ENCODE peak calls at places on chromosomes 2 and 18, in six cellular contexts. One of them, this sample, is unnamed.

GRCh38 chr2:195613922-195614321 is 43.1 kb upstream of the SLC39A10 start:
- DNase-seq in cardiac fibroblast: peak
- DNase-seq in NCI-H526: no peak
- DNase-seq in GM13976: no peak
- DNase-seq in MV-4-11: no peak
- DNase-seq in foreskin fibroblast: peak
- DNase-seq in this sample: peak

GRCh38 chr18:24942144-24942543 is 409.8 kb downstream of the ZNF521 start:
- DNase-seq in GM13976: no peak
- DNase-seq in NCI-H526: no peak
- DNase-seq in MV-4-11: no peak
- DNase-seq in foreskin fibroblast: no peak
- DNase-seq in cardiac fibroblast: no peak
- DNase-seq in this sample: no peak

GRCh38 chr2:120820263-120820884 is 84.7 kb downstream of the GLI2 start:
- DNase-seq in cardiac fibroblast: peak
- DNase-seq in MV-4-11: no peak
- DNase-seq in GM13976: no peak
- DNase-seq in foreskin fibroblast: peak
- DNase-seq in NCI-H526: peak
- DNase-seq in this sample: peak

GRCh38 chr2:120798569-120799215 is 63.0 kb downstream of the GLI2 start:
- DNase-seq in MV-4-11: peak
- DNase-seq in GM13976: no peak
- DNase-seq in NCI-H526: no peak
- DNase-seq in cardiac fibroblast: no peak
- DNase-seq in foreskin fibroblast: no peak
- DNase-seq in this sample: no peak

GRCh38 chr2:119819846-119820245 is 60.1 kb downstream of the PTPN4 start:
- DNase-seq in foreskin fibroblast: no peak
- DNase-seq in MV-4-11: no peak
- DNase-seq in NCI-H526: no peak
- DNase-seq in cardiac fibroblast: no peak
- DNase-seq in GM13976: no peak
- DNase-seq in this sample: no peak

GRCh38 chr2:176147790-176148496 is 3.4 kb upstream of the HOXD4 start:
- DNase-seq in GM13976: no peak
- DNase-seq in NCI-H526: no peak
- DNase-seq in foreskin fibroblast: no peak
- DNase-seq in cardiac fibroblast: no peak
- DNase-seq in MV-4-11: no peak
- DNase-seq in this sample: no peak

GRCh38 chr2:233064526-233065199 is 4.5 kb downstream of the INPP5D start:
- DNase-seq in NCI-H526: no peak
- DNase-seq in foreskin fibroblast: no peak
- DNase-seq in MV-4-11: no peak
- DNase-seq in GM13976: no peak
- DNase-seq in cardiac fibroblast: no peak
- DNase-seq in this sample: no peak

GRCh38 chr2:11379558-11379957 is 35.1 kb upstream of the ROCK2 start:
- DNase-seq in foreskin fibroblast: peak
- DNase-seq in NCI-H526: no peak
- DNase-seq in MV-4-11: no peak
- DNase-seq in GM13976: no peak
- DNase-seq in cardiac fibroblast: peak
- DNase-seq in this sample: no peak

GRCh38 chr2:51710222-51710621 is 678.3 kb upstream of the NRXN1 start:
- DNase-seq in GM13976: peak
- DNase-seq in MV-4-11: peak
- DNase-seq in cardiac fibroblast: no peak
- DNase-seq in NCI-H526: peak
- DNase-seq in foreskin fibroblast: no peak
- DNase-seq in this sample: no peak

GRCh38 chr18:9048808-9049494 is 53.5 kb upstream of the NDUFV2 start:
- DNase-seq in cardiac fibroblast: peak
- DNase-seq in NCI-H526: no peak
- DNase-seq in MV-4-11: peak
- DNase-seq in foreskin fibroblast: peak
- DNase-seq in GM13976: no peak
- DNase-seq in this sample: peak

GRCh38 chr2:161068670-161069069 is 91.6 kb upstream of the TANK start:
- DNase-seq in GM13976: no peak
- DNase-seq in MV-4-11: no peak
- DNase-seq in foreskin fibroblast: peak
- DNase-seq in NCI-H526: no peak
- DNase-seq in cardiac fibroblast: peak
- DNase-seq in this sample: peak

GRCh38 chr2:26139269-26140183 is 33.4 kb upstream of the GAREM2 start:
- DNase-seq in MV-4-11: no peak
- DNase-seq in foreskin fibroblast: no peak
- DNase-seq in GM13976: no peak
- DNase-seq in cardiac fibroblast: peak
- DNase-seq in NCI-H526: no peak
- DNase-seq in this sample: no peak

GRCh38 chr2:121907905-121908304 is 152.5 kb downstream of the TSN start:
- DNase-seq in cardiac fibroblast: no peak
- DNase-seq in NCI-H526: no peak
- DNase-seq in GM13976: no peak
- DNase-seq in foreskin fibroblast: no peak
- DNase-seq in MV-4-11: no peak
- DNase-seq in this sample: no peak

GRCh38 chr2:241146286-241146685 is 3.0 kb downstream of the PASK start:
- DNase-seq in foreskin fibroblast: no peak
- DNase-seq in cardiac fibroblast: no peak
- DNase-seq in GM13976: no peak
- DNase-seq in NCI-H526: no peak
- DNase-seq in MV-4-11: peak
- DNase-seq in this sample: no peak

GRCh38 chr2:141931797-141932196 is 199.0 kb downstream of the LRP1B start:
- DNase-seq in cardiac fibroblast: no peak
- DNase-seq in GM13976: no peak
- DNase-seq in MV-4-11: no peak
- DNase-seq in foreskin fibroblast: no peak
- DNase-seq in NCI-H526: no peak
- DNase-seq in this sample: no peak

GRCh38 chr18:903703-904102 is 968 bp upstream of the ADCYAP1 start:
- DNase-seq in MV-4-11: peak
- DNase-seq in cardiac fibroblast: peak
- DNase-seq in GM13976: peak
- DNase-seq in foreskin fibroblast: peak
- DNase-seq in NCI-H526: no peak
- DNase-seq in this sample: peak

GRCh38 chr18:48629730-48630324 is 91.0 kb downstream of the CTIF start:
- DNase-seq in GM13976: no peak
- DNase-seq in MV-4-11: no peak
- DNase-seq in foreskin fibroblast: peak
- DNase-seq in NCI-H526: no peak
- DNase-seq in cardiac fibroblast: peak
- DNase-seq in this sample: peak

GRCh38 chr2:85161626-85161960 is 28.4 kb downstream of the TCF7L1 start:
- DNase-seq in NCI-H526: no peak
- DNase-seq in cardiac fibroblast: no peak
- DNase-seq in foreskin fibroblast: no peak
- DNase-seq in MV-4-11: no peak
- DNase-seq in GM13976: no peak
- DNase-seq in this sample: peak

GRCh38 chr2:190119257-190119656 is 56.7 kb upstream of the MSTN start:
- DNase-seq in cardiac fibroblast: no peak
- DNase-seq in foreskin fibroblast: no peak
- DNase-seq in NCI-H526: no peak
- DNase-seq in MV-4-11: peak
- DNase-seq in GM13976: no peak
- DNase-seq in this sample: no peak

GRCh38 chr2:226185613-226186211 is 613.9 kb downstream of the IRS1 start:
- DNase-seq in NCI-H526: no peak
- DNase-seq in GM13976: no peak
- DNase-seq in foreskin fibroblast: peak
- DNase-seq in MV-4-11: no peak
- DNase-seq in cardiac fibroblast: peak
- DNase-seq in this sample: peak

GRCh38 chr18:12076424-12077140 is 17.1 kb upstream of the ANKRD62 start:
- DNase-seq in GM13976: peak
- DNase-seq in foreskin fibroblast: peak
- DNase-seq in cardiac fibroblast: peak
- DNase-seq in NCI-H526: peak
- DNase-seq in MV-4-11: no peak
- DNase-seq in this sample: peak

GRCh38 chr2:147451131-147451530 is 393.7 kb upstream of the ACVR2A start:
- DNase-seq in NCI-H526: peak
- DNase-seq in GM13976: no peak
- DNase-seq in foreskin fibroblast: no peak
- DNase-seq in MV-4-11: no peak
- DNase-seq in cardiac fibroblast: no peak
- DNase-seq in this sample: no peak

GRCh38 chr2:36290306-36290705 is 65.3 kb upstream of the CRIM1 start:
- DNase-seq in MV-4-11: no peak
- DNase-seq in GM13976: no peak
- DNase-seq in NCI-H526: no peak
- DNase-seq in cardiac fibroblast: no peak
- DNase-seq in foreskin fibroblast: peak
- DNase-seq in this sample: peak

GRCh38 chr18:63648241-63648640 is 4.2 kb upstream of the SERPINB4 start:
- DNase-seq in NCI-H526: no peak
- DNase-seq in foreskin fibroblast: peak
- DNase-seq in MV-4-11: no peak
- DNase-seq in GM13976: no peak
- DNase-seq in cardiac fibroblast: peak
- DNase-seq in this sample: peak

GRCh38 chr2:10380048-10380926 is 67.8 kb downstream of the ODC1 start:
- DNase-seq in MV-4-11: peak
- DNase-seq in NCI-H526: no peak
- DNase-seq in foreskin fibroblast: no peak
- DNase-seq in GM13976: no peak
- DNase-seq in cardiac fibroblast: no peak
- DNase-seq in this sample: no peak

GRCh38 chr2:241149925-241150659 is at the start of gene PPP1R7:
- DNase-seq in NCI-H526: peak
- DNase-seq in cardiac fibroblast: peak
- DNase-seq in GM13976: peak
- DNase-seq in foreskin fibroblast: peak
- DNase-seq in MV-4-11: peak
- DNase-seq in this sample: peak

GRCh38 chr2:201572822-201573493 is 70.3 kb downstream of the TMEM237 start:
- DNase-seq in foreskin fibroblast: no peak
- DNase-seq in NCI-H526: no peak
- DNase-seq in MV-4-11: peak
- DNase-seq in GM13976: no peak
- DNase-seq in cardiac fibroblast: no peak
- DNase-seq in this sample: no peak

GRCh38 chr2:188129677-188130076 is 162.0 kb upstream of the GULP1 start:
- DNase-seq in MV-4-11: no peak
- DNase-seq in foreskin fibroblast: no peak
- DNase-seq in GM13976: no peak
- DNase-seq in NCI-H526: no peak
- DNase-seq in cardiac fibroblast: no peak
- DNase-seq in this sample: no peak

GRCh38 chr2:3480352-3481010 is 38.9 kb downstream of the ADI1 start:
- DNase-seq in NCI-H526: peak
- DNase-seq in cardiac fibroblast: no peak
- DNase-seq in foreskin fibroblast: no peak
- DNase-seq in GM13976: no peak
- DNase-seq in MV-4-11: peak
- DNase-seq in this sample: no peak

GRCh38 chr18:8946046-8946838 is 156.3 kb upstream of the NDUFV2 start:
- DNase-seq in foreskin fibroblast: peak
- DNase-seq in MV-4-11: peak
- DNase-seq in NCI-H526: no peak
- DNase-seq in GM13976: no peak
- DNase-seq in cardiac fibroblast: peak
- DNase-seq in this sample: peak

GRCh38 chr2:101038455-101039255 is 36.6 kb downstream of the RPL31 start:
- DNase-seq in NCI-H526: peak
- DNase-seq in cardiac fibroblast: peak
- DNase-seq in GM13976: no peak
- DNase-seq in MV-4-11: peak
- DNase-seq in foreskin fibroblast: peak
- DNase-seq in this sample: peak

GRCh38 chr2:174527101-174527721 is 40.4 kb upstream of the GPR155 start:
- DNase-seq in cardiac fibroblast: no peak
- DNase-seq in MV-4-11: no peak
- DNase-seq in foreskin fibroblast: no peak
- DNase-seq in NCI-H526: no peak
- DNase-seq in GM13976: no peak
- DNase-seq in this sample: no peak